ENCODE peak calls at places on chromosomes 11 and 22, in nine cellular contexts. One of them, this sample, is unnamed.

GRCh38 chr11:108223449-108224149 is 732 bp downstream of the ATM start:
- DNase-seq in stimulated activated CD4-positive, alpha-beta T cell treated with anti-CD3 and anti-CD28 coated beads, Interleukin-4, amount 100 ng/mL, for 48 hours: no peak
- DNase-seq in T-helper 2 cell: no peak
- DNase-seq in NCI-H1092: no peak
- DNase-seq in immature natural killer cell: peak
- DNase-seq in PC-9: no peak
- DNase-seq in RPMI8226: peak
- DNase-seq in CD4-positive, alpha-beta T cell: peak
- DNase-seq in astrocyte of the hippocampus: no peak
- DNase-seq in this sample: no peak

GRCh38 chr11:76148207-76148606 is 58.1 kb downstream of the WNT11 start:
- DNase-seq in RPMI8226: peak
- DNase-seq in immature natural killer cell: no peak
- DNase-seq in astrocyte of the hippocampus: no peak
- DNase-seq in CD4-positive, alpha-beta T cell: no peak
- DNase-seq in T-helper 2 cell: no peak
- DNase-seq in PC-9: no peak
- DNase-seq in stimulated activated CD4-positive, alpha-beta T cell treated with anti-CD3 and anti-CD28 coated beads, Interleukin-4, amount 100 ng/mL, for 48 hours: no peak
- DNase-seq in NCI-H1092: no peak
- DNase-seq in this sample: no peak

GRCh38 chr11:15737326-15737725 is 619.0 kb downstream of the SOX6 start:
- DNase-seq in astrocyte of the hippocampus: no peak
- DNase-seq in NCI-H1092: no peak
- DNase-seq in immature natural killer cell: no peak
- DNase-seq in T-helper 2 cell: no peak
- DNase-seq in stimulated activated CD4-positive, alpha-beta T cell treated with anti-CD3 and anti-CD28 coated beads, Interleukin-4, amount 100 ng/mL, for 48 hours: no peak
- DNase-seq in RPMI8226: no peak
- DNase-seq in CD4-positive, alpha-beta T cell: no peak
- DNase-seq in PC-9: no peak
- DNase-seq in this sample: no peak

GRCh38 chr22:50481440-50482106 is at the start of gene ADM2:
- DNase-seq in immature natural killer cell: peak
- DNase-seq in RPMI8226: peak
- DNase-seq in PC-9: peak
- DNase-seq in NCI-H1092: no peak
- DNase-seq in CD4-positive, alpha-beta T cell: peak
- DNase-seq in stimulated activated CD4-positive, alpha-beta T cell treated with anti-CD3 and anti-CD28 coated beads, Interleukin-4, amount 100 ng/mL, for 48 hours: peak
- DNase-seq in astrocyte of the hippocampus: peak
- DNase-seq in T-helper 2 cell: peak
- DNase-seq in this sample: peak

GRCh38 chr11:72263363-72263762 is 19.4 kb upstream of the PHOX2A start:
- DNase-seq in stimulated activated CD4-positive, alpha-beta T cell treated with anti-CD3 and anti-CD28 coated beads, Interleukin-4, amount 100 ng/mL, for 48 hours: no peak
- DNase-seq in PC-9: no peak
- DNase-seq in astrocyte of the hippocampus: peak
- DNase-seq in T-helper 2 cell: no peak
- DNase-seq in RPMI8226: no peak
- DNase-seq in CD4-positive, alpha-beta T cell: no peak
- DNase-seq in immature natural killer cell: no peak
- DNase-seq in NCI-H1092: no peak
- DNase-seq in this sample: no peak

GRCh38 chr11:12285106-12285505 is 92.3 kb upstream of the PARVA start:
- DNase-seq in PC-9: peak
- DNase-seq in RPMI8226: no peak
- DNase-seq in NCI-H1092: no peak
- DNase-seq in immature natural killer cell: no peak
- DNase-seq in astrocyte of the hippocampus: peak
- DNase-seq in T-helper 2 cell: no peak
- DNase-seq in stimulated activated CD4-positive, alpha-beta T cell treated with anti-CD3 and anti-CD28 coated beads, Interleukin-4, amount 100 ng/mL, for 48 hours: no peak
- DNase-seq in CD4-positive, alpha-beta T cell: no peak
- DNase-seq in this sample: no peak

GRCh38 chr11:9461760-9462134 is 935 bp downstream of the ZNF143 start:
- DNase-seq in CD4-positive, alpha-beta T cell: no peak
- DNase-seq in NCI-H1092: no peak
- DNase-seq in astrocyte of the hippocampus: peak
- DNase-seq in PC-9: no peak
- DNase-seq in RPMI8226: peak
- DNase-seq in stimulated activated CD4-positive, alpha-beta T cell treated with anti-CD3 and anti-CD28 coated beads, Interleukin-4, amount 100 ng/mL, for 48 hours: no peak
- DNase-seq in T-helper 2 cell: no peak
- DNase-seq in immature natural killer cell: peak
- DNase-seq in this sample: no peak

GRCh38 chr11:75480890-75481190 is 44.9 kb downstream of the GDPD5 start:
- DNase-seq in NCI-H1092: no peak
- DNase-seq in immature natural killer cell: no peak
- DNase-seq in RPMI8226: no peak
- DNase-seq in PC-9: no peak
- DNase-seq in stimulated activated CD4-positive, alpha-beta T cell treated with anti-CD3 and anti-CD28 coated beads, Interleukin-4, amount 100 ng/mL, for 48 hours: no peak
- DNase-seq in astrocyte of the hippocampus: no peak
- DNase-seq in T-helper 2 cell: no peak
- DNase-seq in CD4-positive, alpha-beta T cell: no peak
- DNase-seq in this sample: no peak

GRCh38 chr11:134120143-134120850 is 51.4 kb downstream of the JAM3 start:
- DNase-seq in stimulated activated CD4-positive, alpha-beta T cell treated with anti-CD3 and anti-CD28 coated beads, Interleukin-4, amount 100 ng/mL, for 48 hours: no peak
- DNase-seq in RPMI8226: no peak
- DNase-seq in CD4-positive, alpha-beta T cell: no peak
- DNase-seq in T-helper 2 cell: no peak
- DNase-seq in PC-9: no peak
- DNase-seq in NCI-H1092: peak
- DNase-seq in immature natural killer cell: no peak
- DNase-seq in astrocyte of the hippocampus: peak
- DNase-seq in this sample: no peak

GRCh38 chr11:57311109-57311936 is 13.4 kb downstream of the TNKS1BP1 start:
- DNase-seq in PC-9: peak
- DNase-seq in astrocyte of the hippocampus: peak
- DNase-seq in RPMI8226: no peak
- DNase-seq in immature natural killer cell: no peak
- DNase-seq in T-helper 2 cell: no peak
- DNase-seq in NCI-H1092: no peak
- DNase-seq in stimulated activated CD4-positive, alpha-beta T cell treated with anti-CD3 and anti-CD28 coated beads, Interleukin-4, amount 100 ng/mL, for 48 hours: peak
- DNase-seq in CD4-positive, alpha-beta T cell: peak
- DNase-seq in this sample: no peak

GRCh38 chr22:38180841-38181452 is 683 bp downstream of the PLA2G6 start:
- DNase-seq in CD4-positive, alpha-beta T cell: peak
- DNase-seq in NCI-H1092: no peak
- DNase-seq in PC-9: peak
- DNase-seq in astrocyte of the hippocampus: peak
- DNase-seq in RPMI8226: peak
- DNase-seq in T-helper 2 cell: no peak
- DNase-seq in immature natural killer cell: no peak
- DNase-seq in stimulated activated CD4-positive, alpha-beta T cell treated with anti-CD3 and anti-CD28 coated beads, Interleukin-4, amount 100 ng/mL, for 48 hours: no peak
- DNase-seq in this sample: no peak

GRCh38 chr11:30749268-30749667 is 163.1 kb upstream of the MPPED2 start:
- DNase-seq in astrocyte of the hippocampus: no peak
- DNase-seq in immature natural killer cell: no peak
- DNase-seq in CD4-positive, alpha-beta T cell: no peak
- DNase-seq in stimulated activated CD4-positive, alpha-beta T cell treated with anti-CD3 and anti-CD28 coated beads, Interleukin-4, amount 100 ng/mL, for 48 hours: no peak
- DNase-seq in NCI-H1092: no peak
- DNase-seq in RPMI8226: no peak
- DNase-seq in PC-9: no peak
- DNase-seq in T-helper 2 cell: no peak
- DNase-seq in this sample: no peak

GRCh38 chr11:13105237-13105844 is 96.2 kb downstream of the RASSF10 start:
- DNase-seq in CD4-positive, alpha-beta T cell: no peak
- DNase-seq in T-helper 2 cell: no peak
- DNase-seq in PC-9: no peak
- DNase-seq in RPMI8226: no peak
- DNase-seq in NCI-H1092: peak
- DNase-seq in astrocyte of the hippocampus: no peak
- DNase-seq in stimulated activated CD4-positive, alpha-beta T cell treated with anti-CD3 and anti-CD28 coated beads, Interleukin-4, amount 100 ng/mL, for 48 hours: no peak
- DNase-seq in immature natural killer cell: no peak
- DNase-seq in this sample: no peak

GRCh38 chr22:45072322-45072903 is 62.6 kb upstream of the PHF21B start:
- DNase-seq in astrocyte of the hippocampus: peak
- DNase-seq in stimulated activated CD4-positive, alpha-beta T cell treated with anti-CD3 and anti-CD28 coated beads, Interleukin-4, amount 100 ng/mL, for 48 hours: peak
- DNase-seq in T-helper 2 cell: no peak
- DNase-seq in immature natural killer cell: no peak
- DNase-seq in PC-9: peak
- DNase-seq in NCI-H1092: no peak
- DNase-seq in CD4-positive, alpha-beta T cell: no peak
- DNase-seq in RPMI8226: no peak
- DNase-seq in this sample: no peak

GRCh38 chr11:60498399-60498798 is 5.8 kb downstream of the MS4A12 start:
- DNase-seq in PC-9: no peak
- DNase-seq in immature natural killer cell: no peak
- DNase-seq in RPMI8226: no peak
- DNase-seq in astrocyte of the hippocampus: no peak
- DNase-seq in stimulated activated CD4-positive, alpha-beta T cell treated with anti-CD3 and anti-CD28 coated beads, Interleukin-4, amount 100 ng/mL, for 48 hours: no peak
- DNase-seq in CD4-positive, alpha-beta T cell: no peak
- DNase-seq in NCI-H1092: no peak
- DNase-seq in T-helper 2 cell: no peak
- DNase-seq in this sample: no peak

GRCh38 chr11:80505771-80506170 is 1064.9 kb upstream of the TENM4 start:
- DNase-seq in RPMI8226: peak
- DNase-seq in stimulated activated CD4-positive, alpha-beta T cell treated with anti-CD3 and anti-CD28 coated beads, Interleukin-4, amount 100 ng/mL, for 48 hours: no peak
- DNase-seq in T-helper 2 cell: no peak
- DNase-seq in NCI-H1092: no peak
- DNase-seq in PC-9: peak
- DNase-seq in immature natural killer cell: no peak
- DNase-seq in astrocyte of the hippocampus: no peak
- DNase-seq in CD4-positive, alpha-beta T cell: no peak
- DNase-seq in this sample: no peak

GRCh38 chr11:86303257-86303656 is 1.2 kb downstream of the HIKESHI start:
- DNase-seq in NCI-H1092: no peak
- DNase-seq in PC-9: no peak
- DNase-seq in astrocyte of the hippocampus: no peak
- DNase-seq in CD4-positive, alpha-beta T cell: no peak
- DNase-seq in RPMI8226: no peak
- DNase-seq in immature natural killer cell: no peak
- DNase-seq in stimulated activated CD4-positive, alpha-beta T cell treated with anti-CD3 and anti-CD28 coated beads, Interleukin-4, amount 100 ng/mL, for 48 hours: no peak
- DNase-seq in T-helper 2 cell: no peak
- DNase-seq in this sample: no peak

GRCh38 chr11:82899191-82899820 is 924 bp downstream of the PRCP start:
- DNase-seq in T-helper 2 cell: no peak
- DNase-seq in stimulated activated CD4-positive, alpha-beta T cell treated with anti-CD3 and anti-CD28 coated beads, Interleukin-4, amount 100 ng/mL, for 48 hours: no peak
- DNase-seq in CD4-positive, alpha-beta T cell: no peak
- DNase-seq in RPMI8226: peak
- DNase-seq in immature natural killer cell: no peak
- DNase-seq in astrocyte of the hippocampus: no peak
- DNase-seq in NCI-H1092: no peak
- DNase-seq in PC-9: no peak
- DNase-seq in this sample: no peak

GRCh38 chr11:18986744-18987143 is 47.5 kb upstream of the MRGPRX1 start:
- DNase-seq in CD4-positive, alpha-beta T cell: no peak
- DNase-seq in PC-9: peak
- DNase-seq in astrocyte of the hippocampus: no peak
- DNase-seq in RPMI8226: no peak
- DNase-seq in immature natural killer cell: no peak
- DNase-seq in stimulated activated CD4-positive, alpha-beta T cell treated with anti-CD3 and anti-CD28 coated beads, Interleukin-4, amount 100 ng/mL, for 48 hours: no peak
- DNase-seq in NCI-H1092: no peak
- DNase-seq in T-helper 2 cell: no peak
- DNase-seq in this sample: no peak

GRCh38 chr11:40338739-40339138 is 1120.7 kb downstream of the LRRC4C start:
- DNase-seq in astrocyte of the hippocampus: peak
- DNase-seq in RPMI8226: no peak
- DNase-seq in T-helper 2 cell: no peak
- DNase-seq in PC-9: no peak
- DNase-seq in NCI-H1092: no peak
- DNase-seq in stimulated activated CD4-positive, alpha-beta T cell treated with anti-CD3 and anti-CD28 coated beads, Interleukin-4, amount 100 ng/mL, for 48 hours: no peak
- DNase-seq in CD4-positive, alpha-beta T cell: no peak
- DNase-seq in immature natural killer cell: no peak
- DNase-seq in this sample: no peak

GRCh38 chr11:2796508-2797180 is 88.9 kb downstream of the CDKN1C start:
- DNase-seq in NCI-H1092: no peak
- DNase-seq in astrocyte of the hippocampus: no peak
- DNase-seq in T-helper 2 cell: no peak
- DNase-seq in stimulated activated CD4-positive, alpha-beta T cell treated with anti-CD3 and anti-CD28 coated beads, Interleukin-4, amount 100 ng/mL, for 48 hours: no peak
- DNase-seq in PC-9: no peak
- DNase-seq in immature natural killer cell: no peak
- DNase-seq in CD4-positive, alpha-beta T cell: no peak
- DNase-seq in RPMI8226: no peak
- DNase-seq in this sample: no peak

GRCh38 chr11:23272095-23272494 is 411.8 kb upstream of the CCDC179 start:
- DNase-seq in astrocyte of the hippocampus: no peak
- DNase-seq in NCI-H1092: no peak
- DNase-seq in CD4-positive, alpha-beta T cell: no peak
- DNase-seq in PC-9: no peak
- DNase-seq in stimulated activated CD4-positive, alpha-beta T cell treated with anti-CD3 and anti-CD28 coated beads, Interleukin-4, amount 100 ng/mL, for 48 hours: no peak
- DNase-seq in immature natural killer cell: no peak
- DNase-seq in T-helper 2 cell: no peak
- DNase-seq in RPMI8226: no peak
- DNase-seq in this sample: no peak

GRCh38 chr11:117179048-117179999 is 781 bp downstream of the SIDT2 start:
- DNase-seq in immature natural killer cell: peak
- DNase-seq in T-helper 2 cell: no peak
- DNase-seq in PC-9: peak
- DNase-seq in astrocyte of the hippocampus: peak
- DNase-seq in stimulated activated CD4-positive, alpha-beta T cell treated with anti-CD3 and anti-CD28 coated beads, Interleukin-4, amount 100 ng/mL, for 48 hours: peak
- DNase-seq in CD4-positive, alpha-beta T cell: peak
- DNase-seq in RPMI8226: peak
- DNase-seq in NCI-H1092: no peak
- DNase-seq in this sample: no peak

GRCh38 chr22:17753401-17753989 is 20.8 kb downstream of the BID start:
- DNase-seq in RPMI8226: no peak
- DNase-seq in astrocyte of the hippocampus: no peak
- DNase-seq in stimulated activated CD4-positive, alpha-beta T cell treated with anti-CD3 and anti-CD28 coated beads, Interleukin-4, amount 100 ng/mL, for 48 hours: no peak
- DNase-seq in T-helper 2 cell: no peak
- DNase-seq in CD4-positive, alpha-beta T cell: no peak
- DNase-seq in immature natural killer cell: no peak
- DNase-seq in PC-9: peak
- DNase-seq in NCI-H1092: no peak
- DNase-seq in this sample: no peak

GRCh38 chr22:46010951-46011626 is 34.1 kb upstream of the WNT7B start:
- DNase-seq in stimulated activated CD4-positive, alpha-beta T cell treated with anti-CD3 and anti-CD28 coated beads, Interleukin-4, amount 100 ng/mL, for 48 hours: no peak
- DNase-seq in immature natural killer cell: no peak
- DNase-seq in T-helper 2 cell: no peak
- DNase-seq in astrocyte of the hippocampus: peak
- DNase-seq in NCI-H1092: peak
- DNase-seq in CD4-positive, alpha-beta T cell: no peak
- DNase-seq in PC-9: no peak
- DNase-seq in RPMI8226: no peak
- DNase-seq in this sample: no peak

GRCh38 chr11:43905788-43906187 is 25.2 kb downstream of the ALKBH3 start:
- DNase-seq in immature natural killer cell: no peak
- DNase-seq in stimulated activated CD4-positive, alpha-beta T cell treated with anti-CD3 and anti-CD28 coated beads, Interleukin-4, amount 100 ng/mL, for 48 hours: no peak
- DNase-seq in astrocyte of the hippocampus: peak
- DNase-seq in T-helper 2 cell: no peak
- DNase-seq in RPMI8226: no peak
- DNase-seq in NCI-H1092: no peak
- DNase-seq in CD4-positive, alpha-beta T cell: no peak
- DNase-seq in PC-9: no peak
- DNase-seq in this sample: no peak

GRCh38 chr22:20786536-20786979 is 12.6 kb downstream of the SERPIND1 start:
- DNase-seq in RPMI8226: no peak
- DNase-seq in astrocyte of the hippocampus: no peak
- DNase-seq in stimulated activated CD4-positive, alpha-beta T cell treated with anti-CD3 and anti-CD28 coated beads, Interleukin-4, amount 100 ng/mL, for 48 hours: no peak
- DNase-seq in PC-9: no peak
- DNase-seq in NCI-H1092: no peak
- DNase-seq in immature natural killer cell: no peak
- DNase-seq in T-helper 2 cell: no peak
- DNase-seq in CD4-positive, alpha-beta T cell: no peak
- DNase-seq in this sample: no peak

GRCh38 chr11:60150279-60150678 is 32.6 kb downstream of the MS4A6A start:
- DNase-seq in T-helper 2 cell: no peak
- DNase-seq in RPMI8226: no peak
- DNase-seq in stimulated activated CD4-positive, alpha-beta T cell treated with anti-CD3 and anti-CD28 coated beads, Interleukin-4, amount 100 ng/mL, for 48 hours: no peak
- DNase-seq in astrocyte of the hippocampus: no peak
- DNase-seq in immature natural killer cell: no peak
- DNase-seq in PC-9: no peak
- DNase-seq in NCI-H1092: no peak
- DNase-seq in CD4-positive, alpha-beta T cell: no peak
- DNase-seq in this sample: no peak

This sample was measured in activated B cell treated with CpG ODN at 0.5 μM for 24 hours.